ENCODE peak calls at places on chromosome X, in six cellular contexts. C, P, R, A, H and K are unnamed samples.

GRCh38 chrX:133375558-133376340 is 39.5 kb downstream of the GPC4 start:
- DNase-seq in C (no peak), P (peak), R (no peak), A (no peak), H (no peak), K (no peak)

GRCh38 chrX:139077303-139078131 is 366.0 kb upstream of the FGF13 start:
- DNase-seq in C (no peak), P (no peak), R (no peak), A (peak), H (peak), K (no peak)

GRCh38 chrX:19007011-19007410 is 23.1 kb upstream of the PHKA2 start:
- DNase-seq in C (no peak), P (no peak), R (no peak), A (no peak), H (no peak), K (no peak)

GRCh38 chrX:149825424-149825823 is 43.7 kb downstream of the MAGEA9 start:
- DNase-seq in C (no peak), P (no peak), R (no peak), A (no peak), H (peak), K (no peak)

GRCh38 chrX:5632887-5633286 is 595.8 kb downstream of the NLGN4X start:
- DNase-seq in C (no peak), P (no peak), R (no peak), A (no peak), H (no peak), K (no peak)

GRCh38 chrX:29528281-29528680 is 687.1 kb upstream of the MAGEB2 start:
- DNase-seq in C (no peak), P (no peak), R (no peak), A (no peak), H (no peak), K (no peak)

GRCh38 chrX:30653415-30654131 is at the start of gene GK:
- DNase-seq in C (no peak), P (peak), R (no peak), A (peak), H (peak), K (peak)

GRCh38 chrX:42450228-42450627 is 327.7 kb downstream of the PPP1R2C start:
- DNase-seq in C (no peak), P (no peak), R (no peak), A (no peak), H (no peak), K (no peak)

GRCh38 chrX:55546956-55547355 is 57.3 kb upstream of the USP51 start:
- DNase-seq in C (no peak), P (no peak), R (no peak), A (no peak), H (no peak), K (no peak)

GRCh38 chrX:84735025-84735424 is 232.8 kb upstream of the HDX start:
- DNase-seq in C (no peak), P (no peak), R (no peak), A (peak), H (peak), K (no peak)

GRCh38 chrX:44223150-44223549 is 120.3 kb downstream of the EFHC2 start:
- DNase-seq in C (no peak), P (no peak), R (no peak), A (peak), H (peak), K (no peak)

GRCh38 chrX:74251006-74251930 is 52.7 kb upstream of the ZCCHC13 start:
- DNase-seq in C (no peak), P (no peak), R (no peak), A (peak), H (peak), K (no peak)

GRCh38 chrX:49960061-49960460 is 37.7 kb downstream of the CLCN5 start:
- DNase-seq in C (no peak), P (no peak), R (no peak), A (no peak), H (no peak), K (no peak)

GRCh38 chrX:74371399-74371798 is 49.9 kb upstream of the SLC16A2 start:
- DNase-seq in C (no peak), P (no peak), R (no peak), A (no peak), H (peak), K (no peak)

GRCh38 chrX:3262906-3263305 is 83.5 kb downstream of the MXRA5 start:
- DNase-seq in C (no peak), P (no peak), R (no peak), A (peak), H (peak), K (no peak)

GRCh38 chrX:42804524-42804923 is 26.6 kb upstream of the PPP1R2C start:
- DNase-seq in C (no peak), P (no peak), R (no peak), A (no peak), H (no peak), K (no peak)

GRCh38 chrX:11528623-11529022 is 137.1 kb downstream of the ARHGAP6 start:
- DNase-seq in C (no peak), P (no peak), R (no peak), A (no peak), H (no peak), K (no peak)

GRCh38 chrX:11532291-11533075 is 133.2 kb downstream of the ARHGAP6 start:
- DNase-seq in C (no peak), P (no peak), R (no peak), A (no peak), H (peak), K (no peak)

GRCh38 chrX:11533211-11533651 is 132.5 kb downstream of the ARHGAP6 start:
- DNase-seq in C (no peak), P (no peak), R (no peak), A (peak), H (peak), K (peak)

GRCh38 chrX:11530621-11531020 is 135.1 kb downstream of the ARHGAP6 start:
- DNase-seq in C (no peak), P (no peak), R (no peak), A (no peak), H (peak), K (no peak)

GRCh38 chrX:11531226-11531625 is 134.5 kb downstream of the ARHGAP6 start:
- DNase-seq in C (no peak), P (no peak), R (no peak), A (no peak), H (peak), K (no peak)
- TF ChIP-seq CTCF in C (no peak), P (peak), R (peak), A (peak), H (peak), K (no peak)

GRCh38 chrX:72060196-72060974 is 71.3 kb downstream of the RTL5 start:
- DNase-seq in C (no peak), P (peak), R (no peak), A (no peak), H (no peak), K (no peak)

GRCh38 chrX:72054776-72055495 is 76.8 kb downstream of the RTL5 start:
- DNase-seq in C (no peak), P (no peak), R (no peak), A (no peak), H (no peak), K (no peak)

GRCh38 chrX:72057844-72058243 is 73.9 kb downstream of the RTL5 start:
- DNase-seq in C (no peak), P (no peak), R (no peak), A (no peak), H (no peak), K (no peak)

GRCh38 chrX:72061091-72061490 is 70.6 kb downstream of the RTL5 start:
- DNase-seq in C (no peak), P (no peak), R (no peak), A (no peak), H (peak), K (no peak)

DNA sequence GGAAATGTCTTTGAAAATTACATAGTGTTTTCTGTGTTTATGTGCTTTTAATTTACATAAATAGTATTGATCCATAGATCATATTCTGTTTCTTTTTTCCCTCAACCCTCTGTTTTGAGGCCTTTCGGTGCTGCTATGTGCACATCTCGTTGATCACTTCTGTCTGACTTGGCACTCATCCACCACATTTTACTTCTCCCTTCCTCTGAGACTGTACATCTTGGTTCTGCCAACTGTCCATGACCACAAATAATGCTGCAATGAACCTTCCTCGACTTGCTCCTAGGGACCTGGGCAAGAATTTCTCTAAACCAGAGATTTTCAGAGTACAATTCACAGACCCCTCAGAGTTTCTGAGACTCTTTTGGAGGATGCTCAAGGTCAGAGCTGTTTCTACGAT is 74.4 kb downstream of the RTL5 start:
- DNase-seq in C (no peak), P (no peak), R (no peak), A (no peak), H (no peak), K (no peak)
- TF ChIP-seq CTCF in C (no peak), P (no peak), R (no peak), A (no peak), H (no peak), K (no peak)

GRCh38 chrX:131789664-131790063 is 233.4 kb upstream of the STK26 start:
- DNase-seq in C (no peak), P (no peak), R (no peak), A (no peak), H (no peak), K (peak)

GRCh38 chrX:131795442-131796229 is 227.5 kb upstream of the STK26 start:
- DNase-seq in C (no peak), P (no peak), R (no peak), A (no peak), H (no peak), K (no peak)

GRCh38 chrX:131792356-131792749 is 230.7 kb upstream of the STK26 start:
- DNase-seq in C (peak), P (no peak), R (no peak), A (peak), H (peak), K (no peak)

GRCh38 chrX:131791608-131792355 is 231.3 kb upstream of the STK26 start:
- DNase-seq in C (no peak), P (no peak), R (no peak), A (no peak), H (peak), K (no peak)

GRCh38 chrX:131792789-131793462 is 230.2 kb upstream of the STK26 start:
- DNase-seq in C (peak), P (no peak), R (no peak), A (peak), H (peak), K (no peak)
- TF ChIP-seq CTCF in C (no peak), P (no peak), R (no peak), A (peak), H (peak), K (no peak)

DNA sequence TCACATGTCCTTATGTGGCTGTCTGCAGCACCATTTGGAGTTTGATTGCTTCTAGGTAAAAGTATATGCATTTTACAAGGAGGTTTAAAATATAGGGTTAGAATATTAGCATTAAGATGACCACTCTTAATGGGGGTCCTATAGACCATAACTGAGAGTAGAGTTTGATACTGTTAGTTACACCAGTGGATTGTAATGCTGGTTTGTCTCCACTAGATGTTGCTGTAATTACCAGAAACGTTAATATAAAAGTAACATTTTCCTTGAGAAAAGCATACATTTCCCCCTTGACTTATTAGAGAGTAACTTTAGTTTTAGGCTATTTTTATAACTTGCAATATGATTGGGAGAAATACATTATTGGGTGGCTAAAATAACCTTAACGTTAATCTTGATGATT is 93.0 kb downstream of the ZXDA start:
- DNase-seq in C (no peak), P (no peak), R (no peak), A (no peak), H (peak), K (no peak)
- TF ChIP-seq CTCF in C (no peak), P (no peak), R (peak), A (peak), H (peak), K (peak)

GRCh38 chrX:39398973-39399268 is 597.7 kb downstream of the MID1IP1 start:
- DNase-seq in C (no peak), P (no peak), R (peak), A (no peak), H (peak), K (no peak)
- TF ChIP-seq CTCF in C (no peak), P (no peak), R (no peak), A (no peak), H (no peak), K (no peak)

GRCh38 chrX:70769659-70770232 is 138.8 kb downstream of the TEX11 start:
- DNase-seq in C (no peak), P (no peak), R (no peak), A (no peak), H (peak), K (no peak)
- TF ChIP-seq CTCF in C (no peak), P (no peak), R (peak), A (peak), H (peak), K (no peak)

GRCh38 chrX:1507511-1508463 is 29.2 kb downstream of the P2RY8 start:
- DNase-seq in C (no peak), P (no peak), R (peak), A (peak), H (no peak), K (peak)
- TF ChIP-seq CTCF in C (no peak), P (no peak), R (no peak), A (no peak), H (no peak), K (no peak)

DNA sequence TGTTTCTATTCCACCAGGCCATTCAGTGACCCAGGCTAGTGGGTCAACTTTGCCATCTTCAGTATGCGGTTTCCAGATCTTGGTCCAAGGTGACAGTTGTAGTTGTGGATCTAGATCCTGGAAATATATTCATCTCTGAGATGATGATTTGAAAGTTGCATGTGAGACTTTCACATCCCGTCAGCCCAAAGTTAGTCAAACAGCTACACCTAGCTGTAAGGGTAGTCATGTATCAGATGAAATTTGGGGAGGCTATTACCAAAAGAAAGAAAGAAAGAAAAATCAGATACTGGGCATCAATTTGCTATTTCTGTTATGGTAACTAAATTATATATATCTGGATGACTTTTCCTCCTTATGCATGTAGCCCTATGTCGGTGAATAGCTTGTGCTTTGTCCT is 259.4 kb upstream of the ARX start:
- DNase-seq in C (no peak), P (no peak), R (no peak), A (no peak), H (no peak), K (no peak)
- TF ChIP-seq CTCF in C (no peak), P (no peak), R (no peak), A (peak), H (no peak), K (no peak)

DNA sequence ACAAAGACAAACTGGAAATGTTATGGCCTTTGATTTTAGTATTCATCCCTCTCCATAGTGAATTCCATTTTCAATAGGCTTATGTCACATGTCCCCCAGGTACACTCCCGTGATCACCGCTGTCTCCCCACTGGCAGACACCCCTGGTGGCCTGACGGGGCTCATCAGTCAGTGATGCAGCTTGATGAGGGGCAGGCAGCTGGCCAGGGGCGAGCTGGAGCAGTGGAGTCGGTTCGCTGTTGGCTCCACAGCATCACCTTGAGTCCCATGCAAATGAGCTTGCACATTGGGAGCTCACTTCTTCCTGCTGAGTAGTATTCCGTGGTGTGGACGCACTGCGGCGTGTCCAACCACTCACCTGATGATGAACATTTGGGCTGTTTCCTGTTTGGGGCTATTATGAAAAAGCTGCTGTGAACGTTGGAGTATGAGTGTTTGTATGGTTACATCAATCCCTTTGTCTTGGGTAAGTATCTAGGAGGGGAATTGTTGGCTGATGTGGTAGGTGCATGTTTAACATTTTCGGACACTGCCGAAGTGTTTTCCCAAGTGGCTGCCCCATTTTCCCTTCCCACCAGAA is 5.2 kb downstream of the TREX2 start:
- DNase-seq in C (no peak), P (no peak), R (no peak), A (peak), H (no peak), K (no peak)
- TF ChIP-seq CTCF in C (no peak), P (no peak), R (no peak), A (no peak), H (no peak), K (no peak)

GRCh38 chrX:112910418-112910817 is 69.8 kb upstream of the AMOT start:
- DNase-seq in C (no peak), P (no peak), R (no peak), A (no peak), H (no peak), K (no peak)

GRCh38 chrX:112913807-112914206 is 73.2 kb upstream of the AMOT start:
- DNase-seq in C (no peak), P (no peak), R (no peak), A (no peak), H (no peak), K (no peak)
- TF ChIP-seq CTCF in C (no peak), P (no peak), R (no peak), A (no peak), H (no peak), K (no peak)